ENCODE peak calls at places on chromosomes 7 and 10, in five cellular contexts. C is HL-60, J is hepatocyte, B is dorsolateral prefrontal cortex, K is A549. T is an unnamed sample.

GRCh38 chr10:94225589-94225988 is 137.2 kb downstream of the NOC3L start:
- DNase-seq in B (no peak), K (peak; percentile 45), J (no peak), C (no peak), T (no peak)

GRCh38 chr7:107678110-107678753 is 17.6 kb downstream of the SLC26A4 start:
- DNase-seq in J (no peak), K (no peak), C (no peak), B (no peak), T (no peak)

GRCh38 chr10:63415635-63416244 is 50.0 kb downstream of the JMJD1C start:
- DNase-seq in C (no peak), B (no peak), J (no peak), K (no peak), T (no peak)

GRCh38 chr7:19899517-19899916 is 126.1 kb upstream of the TMEM196 start:
- DNase-seq in J (no peak), B (no peak), C (no peak), K (peak; percentile 86), T (no peak)

GRCh38 chr10:134743-135600 is at the start of gene ZMYND11:
- DNase-seq in C (peak; percentile 6), B (peak; percentile 66), J (peak; percentile 86), K (peak; percentile 59), T (peak; percentile 41)

GRCh38 chr7:36985866-36986402 is 261.6 kb upstream of the AOAH start:
- DNase-seq in B (peak; percentile 76), J (no peak), K (no peak), C (no peak), T (no peak)

GRCh38 chr7:66523409-66523808 is 105.3 kb upstream of the KCTD7 start:
- DNase-seq in K (no peak), J (no peak), C (no peak), B (no peak), T (no peak)

GRCh38 chr10:43263551-43264323 is 3.1 kb downstream of the RASGEF1A start:
- DNase-seq in C (no peak), K (peak; percentile 30), J (no peak), B (no peak), T (no peak)

GRCh38 chr7:24290004-24290641 is 6.1 kb downstream of the NPY start:
- DNase-seq in K (peak; percentile 75), B (no peak), C (peak; percentile 26), J (peak; percentile 73), T (no peak)

GRCh38 chr7:129779602-129780256 is 168.2 kb downstream of the NRF1 start:
- DNase-seq in K (no peak), J (peak; percentile 82), B (no peak), C (no peak), T (no peak)

GRCh38 chr10:637771-638195 is 51.7 kb downstream of the DIP2C start:
- DNase-seq in K (no peak), J (no peak), C (no peak), B (no peak), T (no peak)

GRCh38 chr10:29751232-29751631 is 116.5 kb upstream of the SVIL start:
- DNase-seq in K (no peak), C (no peak), B (no peak), J (no peak), T (no peak)

GRCh38 chr7:32074787-32075570 is 4.8 kb upstream of the PDE1C start:
- DNase-seq in B (peak; percentile 79), J (no peak), K (no peak), C (no peak), T (no peak)

GRCh38 chr10:36446873-36447272 is 678.5 kb upstream of the ANKRD30A start:
- DNase-seq in K (no peak), C (no peak), J (peak; percentile 6), B (no peak), T (no peak)

GRCh38 chr7:55144955-55145342 is 126.1 kb downstream of the EGFR start:
- DNase-seq in K (no peak), C (no peak), J (no peak), B (no peak), T (no peak)

GRCh38 chr7:108327353-108327752 is 128.9 kb downstream of the NRCAM start:
- DNase-seq in B (no peak), C (no peak), J (no peak), K (no peak), T (no peak)

GRCh38 chr10:114694735-114695134 is 36.7 kb upstream of the ABLIM1 start:
- DNase-seq in K (peak; percentile 57), B (no peak), C (peak; percentile 18), J (peak; percentile 73), T (no peak)

GRCh38 chr10:119675483-119676170 is 24.4 kb downstream of the BAG3 start:
- DNase-seq in B (no peak), J (no peak), C (no peak), K (no peak), T (no peak)

GRCh38 chr7:101315336-101315735 is 6.3 kb downstream of the IFT22 start:
- DNase-seq in K (peak; percentile 78), B (no peak), C (peak; percentile 49), J (peak; percentile 64), T (no peak)

GRCh38 chr10:86083664-86084175 is 282.9 kb downstream of the GRID1 start:
- DNase-seq in K (no peak), J (no peak), B (no peak), C (no peak), T (no peak)

GRCh38 chr10:21172774-21173432 is 275.8 kb upstream of the NEBL start:
- DNase-seq in K (no peak), J (peak; percentile 55), B (peak; percentile 43), C (no peak), T (peak; percentile 24)

GRCh38 chr7:137585591-137585990 is 242.1 kb upstream of the PTN start:
- DNase-seq in C (no peak), J (no peak), K (no peak), B (no peak), T (no peak)

GRCh38 chr7:25894902-25895791 is 256.9 kb upstream of the NFE2L3 start:
- DNase-seq in K (peak; percentile 42), J (peak; percentile 78), B (peak; percentile 81), C (peak; percentile 75), T (peak; percentile 41)

GRCh38 chr7:108156897-108157605 is 26.9 kb upstream of the LAMB4 start:
- DNase-seq in J (no peak), K (no peak), B (no peak), C (no peak), T (no peak)

GRCh38 chr7:122847871-122848473 is 38.3 kb downstream of the CADPS2 start:
- DNase-seq in C (no peak), B (no peak), J (no peak), K (no peak), T (no peak)
- H3K27ac ChIP-seq in C (no peak overlapping the region), B (no peak overlapping the region), J (no peak overlapping the region), K (no peak overlapping the region), T (no peak overlapping the region)

GRCh38 chr7:94064541-94065191 is 60.5 kb upstream of the BET1 start:
- DNase-seq in K (no peak), C (no peak), J (no peak), B (no peak), T (no peak)
- TF ChIP-seq CTCF in K (no peak), C (no peak), J (no peak), B (no peak), T (no peak)

GRCh38 chr7:5423272-5423843 is at the start of gene TNRC18:
- DNase-seq in B (peak; percentile 68), K (no peak), C (peak; percentile 73), J (no peak), T (peak; percentile 19)

GRCh38 chr7:5420108-5420840 is 3.4 kb downstream of the TNRC18 start:
- DNase-seq in K (no peak), J (no peak), B (peak; percentile 64), C (peak; percentile 14), T (no peak)

GRCh38 chr7:5420841-5421625 is 2.6 kb downstream of the TNRC18 start:
- DNase-seq in J (no peak), C (peak; percentile 24), K (no peak), B (no peak), T (no peak)

GRCh38 chr7:5422324-5423271 is 1.0 kb downstream of the TNRC18 start:
- DNase-seq in K (no peak), J (peak; percentile 49), C (peak; percentile 26), B (no peak), T (no peak)

GRCh38 chr7:5421626-5422323 is 1.9 kb downstream of the TNRC18 start:
- DNase-seq in J (peak; percentile 78), B (no peak), C (peak; percentile 28), K (peak; percentile 72), T (peak; percentile 55)
- H3K27ac ChIP-seq in J (peak overlapping the region; percentile 100), B (peak overlapping the region; percentile 99), C (peak overlapping the region; percentile 97), K (peak overlapping the region; percentile 96), T (peak overlapping the region; percentile 99)

GRCh38 chr7:99170730-99171074 is 26.8 kb upstream of the SMURF1 start:
- DNase-seq in J (peak; percentile 27), C (no peak), B (no peak), K (no peak), T (no peak)

GRCh38 chr7:99170065-99170729 is 26.3 kb upstream of the SMURF1 start:
- DNase-seq in B (no peak), C (no peak), J (no peak), K (no peak), T (no peak)

GRCh38 chr7:99173787-99174186 is 29.9 kb upstream of the SMURF1 start:
- DNase-seq in C (no peak), J (peak; percentile 33), K (no peak), B (no peak), T (no peak)

GRCh38 chr7:99167072-99167471 is 23.2 kb upstream of the SMURF1 start:
- DNase-seq in K (no peak), J (no peak), B (no peak), C (no peak), T (no peak)

DNA sequence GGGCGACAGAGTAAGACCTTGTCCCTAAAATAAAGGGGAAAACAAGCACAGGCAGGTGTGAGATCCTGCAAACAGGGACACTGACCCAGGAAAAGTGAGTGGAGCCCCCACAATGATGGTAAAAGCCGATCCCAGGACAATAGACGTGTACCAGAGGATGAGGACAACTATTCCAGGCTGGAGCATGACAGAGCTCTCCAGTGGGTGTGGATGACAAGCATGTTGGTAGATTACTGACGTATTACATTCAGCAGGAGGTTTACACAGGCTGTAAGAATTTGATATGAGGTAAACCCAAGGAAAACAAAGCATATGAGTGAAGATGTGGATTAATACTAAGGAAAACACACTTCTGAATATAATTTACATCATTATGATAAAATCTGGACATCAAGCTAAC is 27.8 kb upstream of the SMURF1 start:
- DNase-seq in J (no peak), C (no peak), B (no peak), K (no peak), T (no peak)
- TF ChIP-seq CTCF in J (no peak), C (no peak), B (no peak), K (no peak), T (no peak)

GRCh38 chr7:22187691-22188348 is 169.1 kb downstream of the RAPGEF5 start:
- DNase-seq in K (no peak), C (no peak), B (no peak), J (no peak), T (no peak)
- H3K27ac ChIP-seq in K (no peak overlapping the region), C (no peak overlapping the region), B (peak overlapping the region; percentile 94), J (no peak overlapping the region), T (no peak overlapping the region)

GRCh38 chr7:27839099-27839498 is 99.1 kb downstream of the TAX1BP1 start:
- DNase-seq in J (no peak), K (no peak), B (no peak), C (no peak), T (no peak)
- TF ChIP-seq CTCF in J (no peak), K (no peak), B (no peak), C (no peak), T (no peak)

DNA sequence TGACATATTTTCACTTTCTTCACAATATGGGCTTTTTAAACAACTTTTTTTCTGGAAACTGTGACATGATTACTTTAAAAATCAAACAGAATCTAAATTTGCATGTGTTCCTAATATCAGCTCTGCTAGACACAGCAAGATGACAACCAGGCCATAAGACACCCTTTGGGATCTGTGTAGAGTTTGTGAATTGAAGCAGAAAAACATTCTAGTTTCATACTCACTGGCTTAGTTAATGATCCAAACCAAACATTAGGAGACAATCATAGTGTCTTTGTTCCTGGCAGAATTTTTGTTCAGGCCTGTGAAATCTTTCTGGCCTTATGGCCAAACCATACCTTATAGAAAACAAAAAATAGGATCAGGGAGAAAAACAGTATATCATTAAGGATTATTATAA is 79.0 kb upstream of the PPP1R3C start:
- DNase-seq in C (no peak), K (no peak), J (no peak), B (no peak), T (no peak)
- H3K27ac ChIP-seq in C (no peak overlapping the region), K (no peak overlapping the region), J (no peak overlapping the region), B (no peak overlapping the region), T (no peak overlapping the region)

T was measured in tibial nerve.